ENCODE peak calls at places on chromosomes 7 and 10, in four cellular contexts. V, I, N and O are unnamed samples.

GRCh38 chr7:1106063-1106782 is 18.3 kb downstream of the GPER1 start:
- DNase-seq in V (no peak), I (no peak), N (no peak), O (no peak)

GRCh38 chr7:155523168-155523675 is 23.1 kb downstream of the CNPY1 start:
- DNase-seq in V (no peak), I (no peak), N (no peak), O (no peak)

GRCh38 chr7:142441074-142441403 is 183.2 kb upstream of the PRSS58 start:
- DNase-seq in V (no peak), I (no peak), N (no peak), O (no peak)

GRCh38 chr10:22218448-22218847 is 633 bp upstream of the EBLN1 start:
- DNase-seq in V (no peak), I (no peak), N (no peak), O (no peak)

GRCh38 chr10:89207801-89208551 is 859 bp upstream of the CH25H start:
- DNase-seq in V (peak; percentile 60), I (no peak), N (peak; percentile 26), O (peak; percentile 71)

GRCh38 chr10:77531441-77532001 is 106.1 kb downstream of the KCNMA1 start:
- DNase-seq in V (peak; percentile 93), I (no peak), N (peak; percentile 55), O (no peak)

GRCh38 chr7:36287371-36288241 is 102.1 kb upstream of the ANLN start:
- DNase-seq in V (no peak), I (no peak), N (no peak), O (no peak)

GRCh38 chr10:72076756-72077155 is 11.6 kb downstream of the SPOCK2 start:
- DNase-seq in V (no peak), I (no peak), N (no peak), O (peak; percentile 38)

GRCh38 chr10:119335671-119336353 is 128.4 kb downstream of the GRK5 start:
- DNase-seq in V (peak; percentile 75), I (no peak), N (no peak), O (no peak)

GRCh38 chr7:149489391-149490024 is 8.1 kb downstream of the ZNF746 start:
- DNase-seq in V (no peak), I (no peak), N (no peak), O (peak; percentile 74)

GRCh38 chr10:130027716-130028464 is 63.8 kb upstream of the EBF3 start:
- DNase-seq in V (peak; percentile 19), I (no peak), N (peak; percentile 22), O (no peak)

GRCh38 chr10:118045154-118045841 is 1.4 kb downstream of the RAB11FIP2 start:
- DNase-seq in V (no peak), I (no peak), N (no peak), O (no peak)

GRCh38 chr10:591646-592045 is 97.8 kb downstream of the DIP2C start:
- DNase-seq in V (peak; percentile 9), I (no peak), N (no peak), O (peak; percentile 63)

GRCh38 chr7:116702046-116702445 is 30.1 kb downstream of the MET start:
- DNase-seq in V (no peak), I (no peak), N (no peak), O (no peak)

GRCh38 chr7:27364344-27364758 is 121.7 kb downstream of the EVX1 start:
- DNase-seq in V (peak; percentile 48), I (no peak), N (peak; percentile 61), O (no peak)

GRCh38 chr10:96073722-96074121 is 30.3 kb downstream of the CCNJ start:
- DNase-seq in V (no peak), I (no peak), N (no peak), O (no peak)

GRCh38 chr7:47725031-47725780 is 143.3 kb upstream of the TNS3 start:
- DNase-seq in V (no peak), I (no peak), N (no peak), O (no peak)

GRCh38 chr10:49292565-49293207 is 6.3 kb upstream of the C10orf71 start:
- DNase-seq in V (no peak), I (no peak), N (no peak), O (no peak)

GRCh38 chr10:67772894-67773511 is 65.0 kb downstream of the DNAJC12 start:
- DNase-seq in V (no peak), I (no peak), N (no peak), O (no peak)

GRCh38 chr10:68446179-68446578 is 25.6 kb downstream of the DNA2 start:
- DNase-seq in V (no peak), I (no peak), N (no peak), O (no peak)

GRCh38 chr10:68837626-68838322 is 10.4 kb downstream of the STOX1 start:
- DNase-seq in V (no peak), I (no peak), N (no peak), O (no peak)

GRCh38 chr7:147756290-147756689 is 834.3 kb upstream of the C7orf33 start:
- DNase-seq in V (no peak), I (no peak), N (no peak), O (no peak)

DNA sequence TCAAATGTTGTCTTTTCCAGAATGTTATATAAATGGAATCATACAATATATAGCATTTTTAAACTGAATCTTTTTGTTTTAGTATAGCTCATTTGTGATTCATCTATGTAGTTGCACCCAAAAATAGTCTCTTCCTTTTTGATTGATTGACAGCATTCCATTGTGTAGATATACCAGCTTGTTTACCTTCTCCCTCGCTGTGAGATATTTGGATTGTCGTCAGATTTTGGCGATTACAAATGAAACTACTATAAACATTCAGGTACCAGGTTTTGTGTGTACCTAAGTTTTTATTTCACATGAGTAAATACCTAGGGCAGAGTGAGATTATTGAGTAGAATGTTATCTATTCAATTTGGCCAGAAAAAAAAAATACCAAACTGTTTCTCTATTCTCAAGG is 584.7 kb upstream of the SORCS1 start:
- DNase-seq in V (no peak), I (no peak), N (no peak), O (no peak)
- H3K36me3 ChIP-seq in V (no peaks in the 10 kb centered on the region), I (no peaks in the 10 kb centered on the region), N (no peaks in the 10 kb centered on the region), O (no peaks in the 10 kb centered on the region)

DNA sequence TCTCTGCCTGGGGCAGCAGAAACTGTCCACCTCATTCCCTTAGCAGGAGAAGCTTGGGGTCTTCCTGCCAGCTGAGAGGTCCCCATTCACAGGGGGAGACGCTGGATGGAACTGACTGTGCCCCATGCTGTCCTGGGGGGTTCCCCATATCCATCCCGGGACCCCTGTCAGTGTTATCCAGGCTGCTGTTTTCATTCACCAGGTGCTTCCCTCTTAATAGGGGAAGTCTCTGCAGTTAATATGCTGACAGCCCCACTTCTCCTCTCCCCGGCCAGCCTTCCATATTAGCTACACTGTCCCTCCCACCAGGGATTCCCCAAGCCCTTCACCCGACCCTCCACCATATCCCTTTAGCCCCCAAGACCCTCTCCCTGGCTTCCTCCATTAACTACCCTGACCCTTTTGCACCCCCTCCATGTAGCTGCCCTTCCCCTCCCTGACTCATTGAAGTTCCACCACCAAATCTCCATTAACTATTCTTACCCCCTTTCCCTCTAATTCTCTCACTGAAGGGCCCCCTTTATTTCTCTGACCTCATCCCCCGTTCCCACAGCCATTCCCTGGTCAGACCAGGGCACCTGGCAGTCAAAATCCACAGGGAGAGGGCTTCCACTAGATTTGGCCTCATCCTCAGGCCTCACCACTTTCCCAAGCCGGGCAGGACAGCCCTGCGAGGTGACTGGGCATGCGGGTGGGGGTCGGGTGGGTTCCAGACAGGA is 92.0 kb upstream of the PAX2 start:
- DNase-seq in V (no peak), I (no peak), N (no peak), O (no peak)
- H3K4me3 ChIP-seq in V (no peak overlapping the region), I (no peak overlapping the region), N (no peak overlapping the region), O (peak overlapping the region; percentile 54)

GRCh38 chr10:75448166-75448565 is 16.7 kb downstream of the LRMDA start:
- DNase-seq in V (no peak), I (no peak), N (no peak), O (no peak)

GRCh38 chr10:75449320-75450061 is 18.1 kb downstream of the LRMDA start:
- DNase-seq in V (peak; percentile 49), I (no peak), N (no peak), O (no peak)

GRCh38 chr10:75443362-75443761 is 11.9 kb downstream of the LRMDA start:
- DNase-seq in V (no peak), I (no peak), N (no peak), O (no peak)

GRCh38 chr10:75444781-75445386 is 13.5 kb downstream of the LRMDA start:
- DNase-seq in V (no peak), I (no peak), N (no peak), O (no peak)

DNA sequence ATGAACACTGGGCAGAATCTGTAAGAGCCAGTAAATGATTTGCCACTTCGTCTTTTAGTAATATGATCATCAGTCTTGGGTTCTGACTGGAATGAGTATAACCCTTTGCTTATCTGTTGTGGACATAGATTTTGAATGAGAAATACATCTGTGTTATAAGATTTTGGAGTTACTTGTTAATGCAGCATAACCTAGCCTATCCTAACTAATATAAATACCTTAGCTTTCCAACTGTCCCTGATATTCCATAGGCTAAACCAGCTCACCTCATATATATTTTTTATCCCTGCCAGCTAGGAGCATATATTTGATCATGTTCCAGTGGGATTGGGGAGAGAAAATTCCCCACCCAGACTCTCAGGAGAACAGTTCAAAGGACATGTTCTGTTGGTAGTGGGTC is 15.1 kb downstream of the LRMDA start:
- DNase-seq in V (no peak), I (no peak), N (no peak), O (no peak)
- H3K27me3 ChIP-seq in V (no peaks in the 10 kb centered on the region), I (no peaks in the 10 kb centered on the region), N (no peaks in the 10 kb centered on the region), O (peaks cover 3% of the 10 kb centered on the region)

GRCh38 chr10:102007802-102008201 is 48.2 kb downstream of the ARMH3 start:
- DNase-seq in V (no peak), I (no peak), N (no peak), O (no peak)
- H3K36me3 ChIP-seq in V (no peaks in the 10 kb centered on the region), I (peaks cover 19% of the 10 kb centered on the region), N (peaks cover 3% of the 10 kb centered on the region), O (peaks cover 2% of the 10 kb centered on the region)

DNA sequence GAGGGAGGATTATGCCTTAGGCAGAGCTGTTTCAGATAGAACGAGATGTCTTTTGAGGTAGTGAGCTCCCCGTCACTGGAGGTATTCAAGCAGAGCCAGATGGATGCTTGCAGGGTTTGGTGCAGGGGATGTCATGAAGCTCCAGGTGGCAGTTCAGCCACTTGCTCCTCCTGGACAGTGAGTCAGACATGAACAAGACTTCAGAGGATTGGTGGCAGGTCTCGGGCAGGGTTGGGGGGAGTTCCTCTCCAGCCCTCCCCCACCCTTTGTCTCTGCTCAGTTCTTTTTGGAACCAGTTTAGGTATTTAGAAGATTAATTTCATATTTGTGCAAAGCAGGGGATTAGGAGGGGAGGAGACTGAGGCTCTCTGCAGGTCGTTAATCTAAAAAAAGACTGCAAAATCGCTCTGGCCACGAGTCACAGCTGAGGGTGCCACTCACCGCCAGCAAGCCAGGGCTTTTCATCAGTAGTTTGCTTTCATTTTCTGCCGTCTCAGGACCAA is 21.5 kb upstream of the MYL10 start:
- DNase-seq in V (no peak), I (no peak), N (no peak), O (peak; percentile 31)
- H3K4me3 ChIP-seq in V (no peak overlapping the region), I (no peak overlapping the region), N (no peak overlapping the region), O (no peak overlapping the region)